ENCODE peak calls at places on chromosomes 16 and 17, in nine cellular contexts. Q, X, D, O, K, M, Y, P and G are unnamed samples.

GRCh38 chr16:81442909-81443687 is 1.5 kb upstream of the CMIP start:
- DNase-seq in Q (no peak), X (no peak), D (no peak), O (no peak), K (no peak), M (no peak), Y (no peak), P (no peak), G (no peak)

GRCh38 chr17:44097110-44097810 is 26.2 kb downstream of the HDAC5 start:
- DNase-seq in Q (no peak), X (no peak), D (no peak), O (peak), K (peak), M (peak), Y (no peak), P (peak), G (no peak)

GRCh38 chr16:28180660-28181556 is 30.9 kb downstream of the XPO6 start:
- DNase-seq in Q (no peak), X (no peak), D (no peak), O (no peak), K (no peak), M (no peak), Y (no peak), P (no peak), G (no peak)

GRCh38 chr16:60413969-60414368 is 1622.3 kb downstream of the CDH8 start:
- DNase-seq in Q (no peak), X (no peak), D (no peak), O (no peak), K (no peak), M (no peak), Y (no peak), P (no peak), G (no peak)

GRCh38 chr16:2013527-2013926 is 3.9 kb upstream of the ZNF598 start:
- DNase-seq in Q (no peak), X (no peak), D (no peak), O (no peak), K (no peak), M (no peak), Y (no peak), P (peak), G (no peak)

GRCh38 chr17:20216154-20216815 is 207.1 kb downstream of the SPECC1 start:
- DNase-seq in Q (no peak), X (no peak), D (no peak), O (no peak), K (no peak), M (no peak), Y (no peak), P (no peak), G (no peak)

GRCh38 chr17:21280081-21280518 is 4.4 kb upstream of the MAP2K3 start:
- DNase-seq in Q (peak), X (peak), D (peak), O (peak), K (peak), M (peak), Y (no peak), P (peak), G (peak)

GRCh38 chr17:40568074-40568836 is 3.0 kb upstream of the CCR7 start:
- DNase-seq in Q (no peak), X (no peak), D (no peak), O (no peak), K (no peak), M (no peak), Y (no peak), P (no peak), G (no peak)

GRCh38 chr17:29007456-29008455 is 1.9 kb upstream of the SEZ6 start:
- DNase-seq in Q (no peak), X (no peak), D (peak), O (no peak), K (no peak), M (peak), Y (no peak), P (no peak), G (no peak)

GRCh38 chr17:64920026-64920418 is 744 bp upstream of the LRRC37A3 start:
- DNase-seq in Q (no peak), X (no peak), D (no peak), O (peak), K (peak), M (peak), Y (no peak), P (peak), G (no peak)

GRCh38 chr16:89860747-89861304 is 12.6 kb upstream of the TCF25 start:
- DNase-seq in Q (no peak), X (peak), D (peak), O (peak), K (peak), M (peak), Y (no peak), P (peak), G (peak)

GRCh38 chr16:29806641-29807425 is 504 bp downstream of the MAZ start:
- DNase-seq in Q (peak), X (peak), D (no peak), O (peak), K (peak), M (peak), Y (no peak), P (peak), G (peak)

GRCh38 chr17:59377410-59377809 is 46.0 kb downstream of the YPEL2 start:
- DNase-seq in Q (no peak), X (no peak), D (no peak), O (no peak), K (no peak), M (peak), Y (no peak), P (no peak), G (no peak)

GRCh38 chr17:8148560-8148959 is 3.6 kb downstream of the PER1 start:
- DNase-seq in Q (no peak), X (no peak), D (no peak), O (no peak), K (no peak), M (no peak), Y (no peak), P (no peak), G (no peak)

GRCh38 chr17:31802502-31802901 is 56.5 kb downstream of the COPRS start:
- DNase-seq in Q (no peak), X (no peak), D (no peak), O (no peak), K (peak), M (no peak), Y (no peak), P (no peak), G (no peak)

GRCh38 chr16:23407436-23408125 is 45.4 kb downstream of the COG7 start:
- DNase-seq in Q (no peak), X (no peak), D (no peak), O (no peak), K (no peak), M (no peak), Y (no peak), P (no peak), G (no peak)

GRCh38 chr17:21127508-21128077 is 829 bp downstream of the DHRS7B start:
- DNase-seq in Q (no peak), X (no peak), D (no peak), O (no peak), K (no peak), M (peak), Y (no peak), P (no peak), G (no peak)

GRCh38 chr16:87166321-87166720 is 150.9 kb downstream of the C16orf95 start:
- DNase-seq in Q (no peak), X (no peak), D (no peak), O (no peak), K (no peak), M (no peak), Y (no peak), P (no peak), G (no peak)

GRCh38 chr16:87661561-87661960 is 59.3 kb downstream of the JPH3 start:
- DNase-seq in Q (no peak), X (no peak), D (no peak), O (peak), K (peak), M (peak), Y (no peak), P (no peak), G (peak)

GRCh38 chr17:57475786-57476185 is 219.5 kb downstream of the MSI2 start:
- DNase-seq in Q (no peak), X (no peak), D (no peak), O (no peak), K (no peak), M (no peak), Y (no peak), P (no peak), G (no peak)
- TF ChIP-seq CTCF in Q (no peak), X (no peak), D (no peak), O (no peak), K (no peak), M (no peak), Y (no peak), P (no peak), G (no peak)

GRCh38 chr17:79924639-79924976 is 85.4 kb upstream of the CBX4 start:
- DNase-seq in Q (no peak), X (no peak), D (no peak), O (no peak), K (no peak), M (no peak), Y (no peak), P (no peak), G (no peak)

GRCh38 chr17:79922798-79923197 is 83.6 kb upstream of the CBX4 start:
- DNase-seq in Q (no peak), X (no peak), D (no peak), O (no peak), K (no peak), M (no peak), Y (no peak), P (no peak), G (no peak)

GRCh38 chr17:79926002-79926307 is 86.7 kb upstream of the CBX4 start:
- DNase-seq in Q (no peak), X (no peak), D (no peak), O (no peak), K (no peak), M (no peak), Y (no peak), P (no peak), G (no peak)

GRCh38 chr17:79925242-79925957 is 86.2 kb upstream of the CBX4 start:
- DNase-seq in Q (peak), X (peak), D (no peak), O (peak), K (peak), M (no peak), Y (peak), P (peak), G (no peak)

DNA sequence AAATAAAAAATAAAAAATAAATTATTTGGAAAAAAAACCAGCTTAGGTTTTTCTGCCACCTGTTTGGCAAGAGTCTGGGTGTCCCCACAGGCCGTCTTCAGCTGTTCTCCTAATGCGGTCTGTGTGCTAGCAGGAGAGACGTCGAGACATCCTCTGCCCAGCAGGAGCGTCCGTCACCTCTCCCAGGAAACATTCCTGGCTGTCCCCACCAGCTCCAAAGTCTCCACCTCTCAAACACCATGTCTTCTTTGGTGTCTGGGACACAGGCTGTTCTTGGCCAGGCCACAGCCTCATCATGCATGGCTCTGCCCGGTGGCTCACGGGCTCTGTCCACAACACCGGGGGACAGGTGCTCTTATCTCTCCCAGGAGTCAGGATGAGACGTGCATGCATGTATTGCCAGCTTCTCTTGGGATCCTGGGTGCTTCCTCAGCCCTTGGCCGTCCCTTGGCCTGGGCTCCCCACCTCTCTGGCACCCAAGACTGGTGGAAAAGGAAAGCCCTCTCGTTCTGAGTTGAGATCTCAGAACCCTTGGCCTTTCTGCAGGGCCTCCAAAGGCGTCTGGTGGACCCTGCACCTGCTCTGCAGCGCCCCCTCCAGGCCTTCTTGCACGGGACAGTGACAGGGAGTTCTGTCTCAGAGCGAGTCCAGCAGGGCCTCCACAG is 84.9 kb upstream of the CBX4 start:
- DNase-seq in Q (no peak), X (peak), D (no peak), O (no peak), K (no peak), M (no peak), Y (no peak), P (no peak), G (peak)
- TF ChIP-seq CTCF in Q (peak), X (peak), D (peak), O (peak), K (peak), M (peak), Y (peak), P (no peak), G (peak)

DNA sequence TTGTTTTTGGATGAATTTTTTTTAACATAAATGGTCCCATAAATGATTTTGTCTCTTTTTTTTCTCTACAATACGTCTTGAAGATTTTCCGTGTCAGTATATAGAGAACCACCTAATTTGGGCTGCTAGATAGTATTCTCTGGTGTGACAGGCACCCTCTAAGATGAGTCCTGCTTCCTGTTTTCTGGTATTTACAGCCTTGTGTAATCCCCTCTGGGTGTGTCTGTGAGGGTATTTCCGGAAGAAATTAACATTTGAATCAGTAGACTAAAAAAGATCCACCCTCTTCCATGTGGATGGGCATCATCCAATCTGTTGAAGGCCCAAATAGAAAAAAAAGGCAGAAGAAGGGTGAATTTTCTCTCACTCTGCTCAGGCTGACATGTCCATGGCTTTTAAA is 119.7 kb upstream of the RBBP6 start:
- DNase-seq in Q (no peak), X (no peak), D (no peak), O (no peak), K (no peak), M (no peak), Y (no peak), P (no peak), G (no peak)
- TF ChIP-seq CTCF in Q (no peak), X (no peak), D (no peak), O (no peak), K (no peak), M (no peak), Y (no peak), P (no peak), G (no peak)

GRCh38 chr16:58020628-58021521 is 4.7 kb upstream of the MMP15 start:
- DNase-seq in Q (no peak), X (peak), D (no peak), O (peak), K (peak), M (peak), Y (no peak), P (peak), G (peak)

GRCh38 chr16:58019866-58020538 is 5.6 kb upstream of the MMP15 start:
- DNase-seq in Q (no peak), X (no peak), D (no peak), O (no peak), K (peak), M (no peak), Y (no peak), P (peak), G (no peak)

GRCh38 chr16:58021661-58022551 is 3.6 kb upstream of the MMP15 start:
- DNase-seq in Q (no peak), X (no peak), D (no peak), O (no peak), K (peak), M (peak), Y (no peak), P (peak), G (no peak)

GRCh38 chr16:58016841-58017446 is 8.6 kb upstream of the MMP15 start:
- DNase-seq in Q (no peak), X (no peak), D (no peak), O (no peak), K (peak), M (no peak), Y (no peak), P (peak), G (no peak)

GRCh38 chr16:58018803-58019202 is 6.8 kb upstream of the MMP15 start:
- DNase-seq in Q (no peak), X (no peak), D (no peak), O (no peak), K (no peak), M (no peak), Y (no peak), P (peak), G (no peak)
- TF ChIP-seq CTCF in Q (no peak), X (peak), D (no peak), O (no peak), K (no peak), M (no peak), Y (no peak), P (no peak), G (no peak)

GRCh38 chr16:4270091-4270490 is 2.7 kb downstream of the TFAP4 start:
- DNase-seq in Q (no peak), X (no peak), D (no peak), O (no peak), K (no peak), M (no peak), Y (no peak), P (no peak), G (no peak)

GRCh38 chr16:4270595-4270994 is 2.2 kb downstream of the TFAP4 start:
- DNase-seq in Q (no peak), X (no peak), D (no peak), O (no peak), K (no peak), M (no peak), Y (no peak), P (no peak), G (peak)

GRCh38 chr16:4272114-4272954 is 489 bp downstream of the TFAP4 start:
- DNase-seq in Q (peak), X (no peak), D (no peak), O (peak), K (peak), M (peak), Y (no peak), P (peak), G (no peak)

GRCh38 chr16:4273858-4274291 is 1.1 kb upstream of the TFAP4 start:
- DNase-seq in Q (no peak), X (peak), D (no peak), O (peak), K (peak), M (peak), Y (no peak), P (peak), G (peak)

DNA sequence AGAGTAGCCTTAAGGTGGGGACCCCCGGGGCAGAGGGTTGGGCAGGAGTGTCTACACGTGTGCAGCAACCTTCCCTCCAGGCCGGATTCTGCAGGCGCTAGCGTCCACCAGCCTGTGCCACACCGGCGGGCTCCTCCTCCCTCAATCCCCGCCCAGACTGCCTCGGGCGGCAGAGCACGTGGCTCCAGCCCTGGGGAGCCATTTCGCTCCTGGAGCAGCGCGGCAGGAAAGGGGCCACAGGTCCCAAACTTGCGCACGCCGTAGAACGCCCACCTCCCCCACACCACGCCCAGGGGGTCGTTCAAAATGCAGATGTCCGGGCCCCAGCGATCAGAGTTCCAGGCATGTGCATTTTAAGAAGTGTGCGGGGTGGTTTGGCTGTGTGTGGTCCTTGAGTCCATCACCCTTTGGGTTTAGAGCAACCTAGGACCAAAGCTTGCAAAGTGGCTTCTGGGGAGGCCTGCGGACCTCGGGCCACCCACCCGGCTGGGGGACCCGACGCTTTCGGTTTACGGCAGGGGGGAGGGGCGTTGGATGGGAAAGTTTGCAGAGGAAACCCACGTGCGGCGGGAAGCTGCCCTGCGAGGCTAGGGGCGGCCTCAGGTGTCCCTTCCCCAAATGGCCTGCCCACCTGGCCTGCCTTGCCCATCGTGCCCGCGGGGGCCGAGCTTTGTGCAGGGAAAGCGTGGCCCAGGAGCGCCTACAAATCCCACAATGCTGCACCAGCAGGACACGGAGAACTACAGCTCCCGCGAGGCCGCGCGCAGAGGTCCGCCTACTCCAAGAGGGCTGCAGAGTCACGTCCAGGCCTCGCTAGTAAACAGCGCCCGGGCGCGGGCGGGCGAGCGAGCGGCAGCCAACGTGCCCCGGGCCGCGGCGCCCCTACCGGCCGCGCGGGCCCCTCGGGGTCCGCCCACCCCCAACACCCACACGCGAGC is 1.4 kb downstream of the TFAP4 start:
- DNase-seq in Q (peak), X (peak), D (peak), O (peak), K (peak), M (peak), Y (peak), P (peak), G (peak)
- TF ChIP-seq CTCF in Q (peak), X (no peak), D (no peak), O (no peak), K (peak), M (no peak), Y (no peak), P (no peak), G (no peak)